ENCODE peak calls at places on chromosomes 11 and 22, in nine cellular contexts. N, M, B, G, A, H, E, T and C are unnamed samples.

GRCh38 chr22:44438056-44438455 is 60.0 kb downstream of the RTL6 start:
- DNase-seq in T (no peak), A (no peak), H (no peak), M (no peak), G (no peak), B (no peak), N (no peak), E (no peak), C (peak; percentile 31)

GRCh38 chr11:61718613-61719302 is 33.7 kb upstream of the MYRF start:
- DNase-seq in H (peak; percentile 56), G (no peak), T (no peak), M (no peak), A (no peak), E (no peak), B (no peak), N (no peak), C (no peak)

GRCh38 chr11:72326151-72326842 is 82.3 kb upstream of the PHOX2A start:
- DNase-seq in M (no peak), A (no peak), B (no peak), N (no peak), T (no peak), G (no peak), E (no peak), H (peak; percentile 45), C (no peak)

GRCh38 chr11:13028322-13028721 is 19.2 kb downstream of the RASSF10 start:
- DNase-seq in G (no peak), H (no peak), A (no peak), B (no peak), E (no peak), N (no peak), T (no peak), M (no peak), C (no peak)

GRCh38 chr11:77497368-77497767 is 23.5 kb upstream of the PAK1 start:
- DNase-seq in B (no peak), H (no peak), A (no peak), G (no peak), N (no peak), T (no peak), M (no peak), E (no peak), C (no peak)

GRCh38 chr22:33400891-33401290 is 342.7 kb upstream of the SYN3 start:
- DNase-seq in T (no peak), M (no peak), A (no peak), B (no peak), N (no peak), H (no peak), E (no peak), G (no peak), C (no peak)

GRCh38 chr22:19704355-19705015 is 9.8 kb upstream of the SEPTIN5 start:
- DNase-seq in G (no peak), N (no peak), H (no peak), M (no peak), B (no peak), A (no peak), E (no peak), T (no peak), C (no peak)

GRCh38 chr11:122617926-122618325 is 37.6 kb upstream of the UBASH3B start:
- DNase-seq in N (no peak), G (no peak), A (no peak), T (no peak), M (no peak), B (no peak), H (no peak), E (no peak), C (no peak)

GRCh38 chr22:35835267-35835997 is 117.8 kb downstream of the APOL5 start:
- DNase-seq in B (no peak), G (no peak), H (peak; percentile 65), T (no peak), E (no peak), N (no peak), A (no peak), M (no peak), C (no peak)

GRCh38 chr11:111598546-111598945 is 3.7 kb upstream of the SIK2 start:
- DNase-seq in T (no peak), H (peak; percentile 72), B (no peak), E (no peak), N (no peak), A (no peak), M (no peak), G (no peak), C (no peak)

GRCh38 chr11:121334973-121335711 is 42.6 kb downstream of the SC5D start:
- DNase-seq in E (no peak), A (no peak), H (peak; percentile 2), N (no peak), T (no peak), B (no peak), G (no peak), M (no peak), C (no peak)

GRCh38 chr11:115911656-115912055 is 407.4 kb upstream of the CADM1 start:
- DNase-seq in B (no peak), G (no peak), E (no peak), T (no peak), A (no peak), N (no peak), M (no peak), H (no peak), C (no peak)

GRCh38 chr11:115910379-115910778 is 406.2 kb upstream of the CADM1 start:
- DNase-seq in B (no peak), G (no peak), H (no peak), A (no peak), T (no peak), M (no peak), N (no peak), E (no peak), C (no peak)

GRCh38 chr11:115916596-115916995 is 412.4 kb upstream of the CADM1 start:
- DNase-seq in E (no peak), A (no peak), H (no peak), B (no peak), M (no peak), T (no peak), N (no peak), G (no peak), C (no peak)

DNA sequence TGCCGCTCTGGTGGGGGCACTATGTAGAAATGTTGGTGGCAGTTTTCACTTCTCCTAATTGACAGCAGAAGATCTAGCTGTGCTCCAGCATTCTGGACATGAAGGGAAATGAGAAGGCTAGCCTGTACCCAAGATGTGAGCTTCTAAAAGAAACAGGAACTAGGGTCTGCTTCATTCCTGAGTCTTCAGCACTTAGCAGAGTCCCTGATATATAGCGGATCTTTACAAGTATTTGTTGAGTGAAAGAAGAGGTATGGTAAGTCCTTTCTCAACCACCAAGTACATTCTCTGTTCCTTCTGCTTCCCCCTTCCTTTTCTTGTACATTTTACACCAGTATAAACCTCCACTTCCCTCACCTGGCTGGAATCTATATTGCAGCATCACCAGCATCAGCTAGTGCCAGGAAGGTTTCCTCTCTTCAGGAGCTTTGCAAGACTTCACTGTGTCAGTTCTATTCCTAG is 408.3 kb upstream of the CADM1 start:
- DNase-seq in M (no peak), E (no peak), G (no peak), N (no peak), H (no peak), A (no peak), T (no peak), B (no peak), C (no peak)
- TF ChIP-seq CTCF in M (no peak), E (no peak), G (no peak), N (peak; percentile 68), H (no peak), A (no peak), T (no peak), B (no peak), C (no peak)

GRCh38 chr11:93225642-93226041 is 27.9 kb upstream of the SLC36A4 start:
- DNase-seq in T (peak; percentile 13), N (no peak), B (no peak), A (no peak), H (peak; percentile 48), E (no peak), M (no peak), G (no peak), C (no peak)
- TF ChIP-seq CTCF in T (peak; percentile 73), N (no peak), B (peak; percentile 30), A (no peak), H (peak; percentile 22), E (peak; percentile 23), M (peak; percentile 62), G (peak; percentile 30), C (no peak)

GRCh38 chr22:26174280-26174679 is 5.0 kb downstream of the SEZ6L start:
- DNase-seq in B (no peak), E (no peak), H (no peak), A (no peak), N (peak; percentile 39), G (no peak), T (peak; percentile 0), M (no peak), C (no peak)
- TF ChIP-seq CTCF in B (no peak), E (no peak), H (no peak), A (no peak), N (peak; percentile 80), G (no peak), T (no peak), M (no peak), C (no peak)

GRCh38 chr22:22817468-22818201 is 70.0 kb upstream of the IGLL5 start:
- DNase-seq in G (no peak), M (no peak), A (no peak), E (no peak), B (no peak), H (no peak), N (no peak), T (peak; percentile 7), C (no peak)
- TF ChIP-seq CTCF in G (no peak), M (no peak), A (no peak), E (no peak), B (no peak), H (no peak), N (no peak), T (no peak), C (no peak)

DNA sequence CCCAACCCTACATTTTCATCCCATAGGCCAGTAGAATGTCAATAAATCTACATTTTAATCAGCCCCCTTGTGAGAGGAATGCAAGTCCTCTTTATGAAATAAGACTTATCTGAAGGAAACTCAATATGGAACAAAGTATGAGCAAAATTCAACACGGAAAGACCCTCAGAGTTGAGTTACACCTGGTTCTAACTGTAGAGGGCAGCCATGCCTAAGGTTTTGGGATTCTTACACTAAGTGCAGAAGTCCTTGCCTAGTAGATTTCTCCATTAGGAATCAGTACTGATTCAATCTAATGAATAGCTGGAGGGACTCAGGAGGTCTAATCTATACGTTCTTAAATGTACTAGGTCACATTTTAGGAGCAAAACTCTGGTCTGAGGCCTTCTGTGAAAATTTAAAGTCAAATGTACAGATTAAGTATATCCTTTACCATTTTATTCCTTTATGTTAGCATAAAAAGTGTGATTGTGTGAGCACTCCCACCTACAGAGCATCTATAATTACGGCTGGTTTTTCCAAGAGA is 904.5 kb downstream of the DLG2 start:
- DNase-seq in B (no peak), G (no peak), H (no peak), T (no peak), A (no peak), N (no peak), M (no peak), E (no peak), C (no peak)
- TF ChIP-seq CTCF in B (no peak), G (no peak), H (no peak), T (no peak), A (no peak), N (peak; percentile 68), M (no peak), E (no peak), C (no peak)

GRCh38 chr11:133821776-133822175 is 23.5 kb downstream of the SPATA19 start:
- DNase-seq in T (peak; percentile 20), G (peak; percentile 57), B (no peak), A (peak; percentile 62), E (peak; percentile 65), H (peak; percentile 17), N (peak; percentile 66), M (peak; percentile 53), C (no peak)
- TF ChIP-seq CTCF in T (peak; percentile 30), G (peak; percentile 43), B (no peak), A (peak; percentile 54), E (peak; percentile 23), H (peak; percentile 27), N (peak; percentile 95), M (peak; percentile 46), C (no peak)

GRCh38 chr11:113730887-113731726 is 25.0 kb upstream of the TMPRSS5 start:
- DNase-seq in G (peak; percentile 45), B (no peak), T (peak; percentile 5), E (peak; percentile 45), H (peak; percentile 72), N (no peak), M (peak; percentile 41), A (no peak), C (no peak)
- TF ChIP-seq CTCF in G (peak; percentile 53), B (peak; percentile 30), T (peak; percentile 58), E (no peak), H (peak; percentile 57), N (peak; percentile 69), M (peak; percentile 58), A (no peak), C (peak; percentile 53)